ENCODE peak calls at places on chromosomes 5 and 9, in nine cellular contexts. N is foreskin fibroblast; F is putamen; U is omental fat pad; C is activated naive CD4-positive, alpha-beta T cell treated with anti-CD3 and anti-CD28 coated beads for 36 hours; X is stimulated activated CD8-positive, alpha-beta memory T cell treated with anti-CD3 and anti-CD28 coated beads, Interleukin-15, amount 100 ng/mL, for 24 hours; V is neural progenitor cell; Y is lower lobe of right lung; J is glutamatergic neuron. H is an unnamed sample.

GRCh38 chr9:35521708-35522107 is 31.8 kb downstream of the RUSC2 start:
- DNase-seq in N (no peak), F (no peak), U (no peak), C (no peak), X (no peak), V (no peak), Y (no peak), J (no peak), H (peak)

GRCh38 chr9:13992136-13992798 is 321.7 kb downstream of the NFIB start:
- DNase-seq in N (no peak), F (no peak), U (no peak), C (no peak), X (no peak), V (no peak), Y (no peak), J (no peak), H (no peak)

GRCh38 chr9:114906922-114907571 is 23.3 kb downstream of the TNFSF8 start:
- DNase-seq in N (peak), F (no peak), U (no peak), C (peak), X (no peak), V (peak), Y (no peak), J (peak), H (peak)

GRCh38 chr5:67002832-67003231 is 193.8 kb downstream of the CD180 start:
- DNase-seq in N (no peak), F (no peak), U (no peak), C (no peak), X (no peak), V (peak), Y (no peak), J (no peak), H (no peak)

GRCh38 chr9:96383165-96383939 is at the start of gene SLC35D2:
- DNase-seq in N (peak), F (peak), U (no peak), C (peak), X (no peak), V (peak), Y (peak), J (peak), H (peak)

GRCh38 chr5:14706615-14707021 is 42.1 kb downstream of the OTULIN start:
- DNase-seq in N (peak), F (no peak), U (no peak), C (peak), X (no peak), V (no peak), Y (no peak), J (no peak), H (peak)

GRCh38 chr9:137263506-137263905 is 8.4 kb downstream of the NELFB start:
- DNase-seq in N (no peak), F (no peak), U (no peak), C (no peak), X (no peak), V (no peak), Y (no peak), J (no peak), H (no peak)

GRCh38 chr5:80926979-80927656 is 33.0 kb upstream of the RASGRF2 start:
- DNase-seq in N (no peak), F (no peak), U (no peak), C (no peak), X (no peak), V (no peak), Y (no peak), J (no peak), H (no peak)

GRCh38 chr5:43042626-43043399 is 2.7 kb upstream of the ANXA2R start:
- DNase-seq in N (no peak), F (peak), U (no peak), C (peak), X (no peak), V (peak), Y (peak), J (peak), H (no peak)

GRCh38 chr5:107496466-107496865 is 174.3 kb downstream of the EFNA5 start:
- DNase-seq in N (no peak), F (no peak), U (no peak), C (no peak), X (no peak), V (no peak), Y (no peak), J (no peak), H (no peak)

GRCh38 chr5:170315154-170315553 is 17.6 kb upstream of the LCP2 start:
- DNase-seq in N (no peak), F (peak), U (no peak), C (no peak), X (no peak), V (peak), Y (no peak), J (peak), H (no peak)

GRCh38 chr5:44294492-44294891 is 94.7 kb downstream of the FGF10 start:
- DNase-seq in N (no peak), F (no peak), U (no peak), C (no peak), X (no peak), V (no peak), Y (no peak), J (no peak), H (no peak)

GRCh38 chr5:111135406-111135805 is 43.3 kb downstream of the WDR36 start:
- DNase-seq in N (no peak), F (no peak), U (no peak), C (no peak), X (no peak), V (no peak), Y (no peak), J (no peak), H (no peak)

GRCh38 chr9:128201441-128202369 is 1.5 kb upstream of the DNM1 start:
- DNase-seq in N (no peak), F (peak), U (no peak), C (no peak), X (no peak), V (no peak), Y (no peak), J (no peak), H (no peak)

GRCh38 chr9:126307306-126308061 is 19.1 kb upstream of the MVB12B start:
- DNase-seq in N (no peak), F (peak), U (no peak), C (no peak), X (no peak), V (no peak), Y (no peak), J (no peak), H (no peak)

GRCh38 chr5:14809369-14810144 is 62.0 kb downstream of the ANKH start:
- DNase-seq in N (peak), F (peak), U (peak), C (peak), X (peak), V (no peak), Y (peak), J (no peak), H (peak)

GRCh38 chr9:119852399-119852798 is 483.2 kb upstream of the BRINP1 start:
- DNase-seq in N (no peak), F (no peak), U (no peak), C (no peak), X (no peak), V (no peak), Y (no peak), J (no peak), H (no peak)

GRCh38 chr5:163976691-163977090 is 471.3 kb downstream of the MAT2B start:
- DNase-seq in N (no peak), F (no peak), U (no peak), C (no peak), X (no peak), V (no peak), Y (no peak), J (no peak), H (no peak)

GRCh38 chr5:133321833-133322420 is 270.1 kb downstream of the HSPA4 start:
- DNase-seq in N (no peak), F (no peak), U (no peak), C (peak), X (no peak), V (no peak), Y (no peak), J (no peak), H (no peak)